ENCODE peak calls at places on chromosome 18, in nine cellular contexts. A is uterus, S is MM.1S, P is NB4, I is NCI-H524, M is nephron progenitor cell, T is mesothelial cell of epicardium, Z is GM10248, R is NCI-H748 treated with DMSO at 0.1 percent for 48 hours. V is an unnamed sample.

GRCh38 chr18:70454705-70455322 is 166.0 kb downstream of the SOCS6 start:
- DNase-seq in S (peak), M (peak), A (peak), Z (peak), T (no peak), I (no peak), P (peak), R (peak), V (peak)

GRCh38 chr18:47606526-47606925 is 323.9 kb downstream of the SMAD2 start:
- DNase-seq in S (no peak), T (no peak), I (no peak), M (no peak), Z (no peak), R (no peak), P (no peak), A (no peak), V (no peak)

GRCh38 chr18:48408727-48409590 is at the start of gene ZBTB7C:
- DNase-seq in A (no peak), M (peak), P (peak), I (no peak), R (peak), Z (no peak), S (peak), T (peak), V (no peak)

GRCh38 chr18:6879508-6880195 is 150.1 kb downstream of the ARHGAP28 start:
- DNase-seq in S (no peak), I (no peak), T (no peak), P (no peak), A (no peak), R (no peak), Z (no peak), M (peak), V (no peak)

GRCh38 chr18:56711706-56712445 is 60.7 kb downstream of the WDR7 start:
- DNase-seq in M (no peak), Z (no peak), A (no peak), S (no peak), T (no peak), R (no peak), I (no peak), P (no peak), V (no peak)

GRCh38 chr18:35635171-35635570 is 53.6 kb downstream of the GALNT1 start:
- DNase-seq in S (no peak), Z (no peak), I (no peak), P (no peak), R (no peak), T (no peak), A (no peak), M (no peak), V (no peak)

GRCh38 chr18:31101148-31102019 is 837 bp downstream of the DSC2 start:
- DNase-seq in R (no peak), M (peak), S (no peak), P (peak), Z (peak), T (peak), I (no peak), A (peak), V (no peak)

GRCh38 chr18:48126240-48126639 is 195.8 kb upstream of the SMAD2 start:
- DNase-seq in M (no peak), T (no peak), Z (no peak), S (no peak), I (no peak), P (no peak), A (no peak), R (no peak), V (no peak)

GRCh38 chr18:35786359-35787042 is 186.0 kb upstream of the RMP24 start:
- DNase-seq in P (no peak), Z (no peak), R (no peak), S (no peak), I (no peak), A (no peak), M (no peak), T (no peak), V (peak)

GRCh38 chr18:36901277-36901701 is 72.4 kb downstream of the KIAA1328 start:
- DNase-seq in I (no peak), S (no peak), A (no peak), M (no peak), T (no peak), Z (no peak), R (no peak), P (no peak), V (no peak)

GRCh38 chr18:48777026-48777736 is 173.6 kb downstream of the SMAD7 start:
- DNase-seq in S (peak), Z (peak), T (peak), M (peak), I (no peak), P (peak), R (peak), A (peak), V (peak)

GRCh38 chr18:42052137-42052708 is 97.2 kb downstream of the PIK3C3 start:
- DNase-seq in Z (no peak), R (no peak), A (no peak), M (no peak), P (peak), T (no peak), I (no peak), S (peak), V (peak)

GRCh38 chr18:28584726-28585125 is 407.8 kb upstream of the CDH2 start:
- DNase-seq in A (no peak), Z (no peak), M (peak), S (no peak), I (no peak), P (no peak), T (no peak), R (no peak), V (no peak)

GRCh38 chr18:79515944-79516351 is 120.2 kb downstream of the NFATC1 start:
- DNase-seq in T (no peak), A (no peak), M (no peak), Z (no peak), S (no peak), I (no peak), R (no peak), P (no peak), V (no peak)

GRCh38 chr18:58505181-58505580 is 123.7 kb downstream of the ALPK2 start:
- DNase-seq in Z (peak), T (no peak), A (no peak), R (no peak), M (no peak), I (no peak), P (no peak), S (peak), V (no peak)

GRCh38 chr18:50928551-50928950 is 39.3 kb upstream of the ELAC1 start:
- DNase-seq in P (no peak), T (no peak), S (no peak), R (no peak), A (no peak), I (no peak), Z (no peak), M (no peak), V (no peak)

GRCh38 chr18:23986610-23987359 is 27.8 kb upstream of the TTC39C start:
- DNase-seq in Z (no peak), T (no peak), M (no peak), R (no peak), S (no peak), P (no peak), A (no peak), I (no peak), V (no peak)

GRCh38 chr18:45456076-45457066 is 158.9 kb upstream of the SLC14A2 start:
- DNase-seq in P (peak), I (peak), A (no peak), M (no peak), R (no peak), Z (no peak), S (no peak), T (no peak), V (peak)

GRCh38 chr18:62458868-62459716 is 63.7 kb upstream of the ZCCHC2 start:
- DNase-seq in Z (no peak), I (peak), M (no peak), R (no peak), T (no peak), P (no peak), S (no peak), A (no peak), V (no peak)

GRCh38 chr18:67805261-67805660 is 288.7 kb upstream of the DSEL start:
- DNase-seq in S (no peak), I (no peak), A (no peak), Z (no peak), M (no peak), R (no peak), P (peak), T (no peak), V (no peak)

GRCh38 chr18:43772907-43773306 is 495.6 kb upstream of the SYT4 start:
- DNase-seq in I (no peak), T (no peak), R (no peak), A (no peak), P (no peak), M (no peak), S (no peak), Z (no peak), V (no peak)

GRCh38 chr18:24051256-24051947 is 36.8 kb downstream of the TTC39C start:
- DNase-seq in S (no peak), Z (peak), T (no peak), M (no peak), R (no peak), I (no peak), P (no peak), A (no peak), V (no peak)

GRCh38 chr18:9613550-9614400 is 584 bp downstream of the PPP4R1 start:
- DNase-seq in S (peak), A (peak), T (peak), P (peak), I (peak), Z (peak), R (peak), M (peak), V (peak)

GRCh38 chr18:22710628-22711380 is 222.3 kb upstream of the RBBP8 start:
- DNase-seq in R (no peak), Z (no peak), T (no peak), M (peak), A (peak), I (no peak), S (no peak), P (no peak), V (no peak)

GRCh38 chr18:22378672-22379282 is 38.9 kb downstream of the CTAGE1 start:
- DNase-seq in S (no peak), R (no peak), M (no peak), A (no peak), T (no peak), Z (no peak), P (peak), I (no peak), V (peak)

GRCh38 chr18:74451148-74451547 is 6.0 kb downstream of the DIPK1C start:
- DNase-seq in S (no peak), P (no peak), R (no peak), T (no peak), A (no peak), I (no peak), M (no peak), Z (no peak), V (no peak)

GRCh38 chr18:34840416-34840815 is 130.3 kb downstream of the DTNA start:
- DNase-seq in S (no peak), Z (no peak), I (no peak), T (no peak), M (no peak), A (no peak), P (no peak), R (no peak), V (no peak)

GRCh38 chr18:48781041-48781989 is 169.4 kb downstream of the SMAD7 start:
- DNase-seq in T (peak), M (peak), I (no peak), P (no peak), A (peak), S (no peak), Z (no peak), R (no peak), V (no peak)

GRCh38 chr18:31213641-31214040 is 51.0 kb upstream of the DSC1 start:
- DNase-seq in R (no peak), S (no peak), Z (no peak), A (no peak), I (no peak), P (no peak), T (no peak), M (no peak), V (no peak)

GRCh38 chr18:25786778-25787177 is 303.6 kb downstream of the SS18 start:
- DNase-seq in Z (no peak), M (no peak), A (no peak), T (no peak), I (no peak), P (no peak), S (no peak), R (no peak), V (no peak)

GRCh38 chr18:79629249-79629558 is 50.4 kb upstream of the CTDP1 start:
- DNase-seq in A (peak), S (no peak), I (no peak), P (no peak), T (no peak), M (no peak), R (no peak), Z (no peak), V (no peak)

GRCh38 chr18:27695509-27695908 is 481.4 kb downstream of the CDH2 start:
- DNase-seq in A (no peak), S (no peak), M (no peak), I (no peak), T (no peak), R (no peak), Z (no peak), P (no peak), V (no peak)

GRCh38 chr18:45060102-45060501 is 379.4 kb downstream of the SETBP1 start:
- DNase-seq in I (no peak), P (peak), T (no peak), Z (no peak), R (no peak), M (no peak), S (no peak), A (no peak), V (no peak)

GRCh38 chr18:60024345-60024744 is 124.5 kb downstream of the PMAIP1 start:
- DNase-seq in P (no peak), S (no peak), R (no peak), M (no peak), T (no peak), I (no peak), A (no peak), Z (no peak), V (no peak)

GRCh38 chr18:26157326-26157725 is 23.7 kb downstream of the PSMA8 start:
- DNase-seq in P (no peak), T (no peak), S (no peak), A (no peak), R (no peak), M (no peak), Z (no peak), I (no peak), V (no peak)

GRCh38 chr18:8051388-8051787 is 484.3 kb downstream of the PTPRM start:
- DNase-seq in A (no peak), R (no peak), M (no peak), T (no peak), I (no peak), P (no peak), Z (no peak), S (no peak), V (no peak)

GRCh38 chr18:9951022-9951859 is 37.4 kb downstream of the VAPA start:
- DNase-seq in T (no peak), I (no peak), S (peak), Z (peak), P (peak), R (no peak), M (peak), A (no peak), V (peak)

GRCh38 chr18:59501876-59502221 is 142.8 kb upstream of the LMAN1 start:
- DNase-seq in I (peak), A (peak), P (no peak), Z (no peak), T (no peak), R (no peak), S (no peak), M (no peak), V (no peak)